ENCODE peak calls at places on chromosomes 1 and 21, in eight cellular contexts. M is gastrocnemius medialis, E is lower leg skin, G is PC-9, T is A549, N is adipocyte, L is thoracic aorta, Z is fibroblast of mammary gland. C is an unnamed sample.

GRCh38 chr1:150151291-150152181 is 1.8 kb downstream of the PLEKHO1 start:
- DNase-seq in T (no peak), L (no peak), M (no peak), G (no peak), Z (peak), N (peak), E (no peak), C (peak)

GRCh38 chr1:158071106-158071505 is 77.7 kb downstream of the KIRREL1 start:
- DNase-seq in M (no peak), E (no peak), L (no peak), G (no peak), T (no peak), N (no peak), Z (peak), C (no peak)

GRCh38 chr1:9714257-9714718 is 62.8 kb downstream of the PIK3CD start:
- DNase-seq in M (no peak), Z (no peak), N (no peak), E (no peak), G (no peak), L (no peak), T (no peak), C (no peak)

GRCh38 chr21:44526096-44526997 is 13.6 kb downstream of the KRTAP10-1 start:
- DNase-seq in T (no peak), N (no peak), M (no peak), L (no peak), G (no peak), E (no peak), Z (no peak), C (no peak)

GRCh38 chr1:3519301-3519885 is 64.9 kb downstream of the ARHGEF16 start:
- DNase-seq in M (no peak), Z (no peak), L (no peak), E (no peak), G (no peak), T (no peak), N (no peak), C (no peak)

GRCh38 chr1:203858055-203858454 is 3.3 kb upstream of the SNRPE start:
- DNase-seq in L (no peak), G (peak), T (no peak), N (peak), E (no peak), Z (peak), M (no peak), C (no peak)

GRCh38 chr1:112308716-112309115 is 87.3 kb upstream of the CTTNBP2NL start:
- DNase-seq in N (no peak), E (no peak), M (no peak), Z (no peak), G (no peak), L (no peak), T (no peak), C (no peak)

GRCh38 chr1:101188311-101188710 is 48.5 kb upstream of the S1PR1 start:
- DNase-seq in L (no peak), Z (peak), T (no peak), N (no peak), E (no peak), M (no peak), G (no peak), C (no peak)

GRCh38 chr1:150578278-150579109 is 916 bp downstream of the MCL1 start:
- DNase-seq in L (peak), G (peak), Z (peak), E (peak), M (peak), T (no peak), N (peak), C (no peak)

GRCh38 chr1:57017201-57017600 is 51.4 kb upstream of the C8B start:
- DNase-seq in M (no peak), T (no peak), L (no peak), G (no peak), N (no peak), E (no peak), Z (peak), C (no peak)

GRCh38 chr21:43734830-43735229 is 15.9 kb downstream of the PDXK start:
- DNase-seq in T (no peak), M (no peak), Z (peak), G (no peak), E (no peak), L (no peak), N (no peak), C (no peak)

GRCh38 chr1:167107456-167107855 is 13.6 kb downstream of the STYXL2 start:
- DNase-seq in Z (peak), L (no peak), G (peak), T (no peak), N (no peak), M (no peak), E (no peak), C (no peak)

GRCh38 chr1:236206548-236206947 is 64.2 kb downstream of the GPR137B start:
- DNase-seq in G (no peak), Z (no peak), T (no peak), L (no peak), E (peak), N (no peak), M (peak), C (no peak)

GRCh38 chr1:31374511-31375196 is 1.8 kb upstream of the FABP3 start:
- DNase-seq in L (peak), T (no peak), M (peak), E (no peak), Z (peak), N (peak), G (no peak), C (no peak)

GRCh38 chr1:28775121-28775942 is 36.6 kb upstream of the OPRD1 start:
- DNase-seq in Z (peak), G (no peak), L (peak), M (peak), N (no peak), E (peak), T (no peak), C (no peak)
- H3K4me3 ChIP-seq in Z (peak), G (no peak), L (peak), M (no peak), N (peak), E (peak), T (no peak), C (peak)

DNA sequence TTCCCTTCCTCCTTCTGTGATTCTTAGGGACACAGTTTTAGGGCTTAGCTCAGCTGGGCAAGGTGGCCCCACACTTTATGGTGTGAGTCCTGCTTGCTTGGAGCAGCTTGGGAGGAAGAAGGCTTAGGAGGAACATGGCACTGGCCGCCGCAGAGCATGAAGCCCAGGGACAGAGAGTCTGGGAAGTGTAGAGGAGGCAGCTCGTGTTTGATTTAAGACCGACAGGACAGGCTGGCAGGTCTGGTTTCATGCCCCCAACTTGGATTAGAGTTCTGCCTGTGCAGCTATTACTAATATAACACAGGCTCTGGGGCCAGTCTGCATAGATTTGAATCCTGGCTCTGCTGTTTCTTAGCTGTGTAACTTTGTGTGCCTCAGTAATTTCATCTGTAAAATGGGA is 229.4 kb upstream of the CSF3R start:
- DNase-seq in E (no peak), M (no peak), N (no peak), G (no peak), L (no peak), T (no peak), Z (no peak), C (no peak)
- H3K4me3 ChIP-seq in E (no peak), M (no peak), N (no peak), G (no peak), L (no peak), T (no peak), Z (no peak), C (no peak)

DNA sequence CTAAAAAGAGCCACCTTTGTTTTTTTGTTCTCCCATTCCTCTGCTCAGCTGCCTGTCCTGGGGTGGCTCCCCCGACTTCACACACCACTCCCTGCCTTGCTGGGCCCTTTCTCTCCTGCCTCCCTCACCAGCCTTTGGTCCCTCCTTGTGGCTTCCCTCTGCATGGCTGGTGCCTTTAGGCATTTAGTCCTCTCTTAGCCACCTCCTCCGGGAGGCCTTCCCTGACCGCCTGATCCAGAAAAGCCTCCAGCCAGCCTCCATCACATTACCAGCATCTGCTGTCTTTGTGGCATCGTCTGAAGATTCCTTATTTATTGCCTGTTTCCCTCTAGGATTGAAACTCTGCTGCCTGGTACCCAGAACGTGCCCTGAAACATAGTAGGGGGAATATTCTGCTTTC is 46.2 kb upstream of the ACOT11 start:
- DNase-seq in Z (no peak), G (no peak), T (no peak), E (no peak), N (no peak), M (no peak), L (no peak), C (no peak)
- H3K4me3 ChIP-seq in Z (no peak), G (no peak), T (no peak), E (no peak), N (no peak), M (no peak), L (no peak), C (no peak)

GRCh38 chr1:226730826-226731225 is 8.3 kb downstream of the ITPKB start:
- DNase-seq in G (no peak), E (no peak), N (no peak), Z (no peak), L (no peak), T (no peak), M (no peak), C (no peak)
- H3K4me3 ChIP-seq in G (no peak), E (no peak), N (no peak), Z (no peak), L (no peak), T (no peak), M (no peak), C (no peak)

C was measured in vagina.